ENCODE peak calls at places on chromosome 13, in nine cellular contexts. E is brain microvascular endothelial cell, K is body of pancreas, P is right lobe of liver, A is HL-60, Q is upper lobe of right lung, R is mammary epithelial cell, N is neural progenitor cell, V is colonic mucosa. F is an unnamed sample.
A peak's percentile ranks its signal among the peaks of the same experiment; 100 is the strongest.

GRCh38 chr13:21546372-21546771 is 57.6 kb downstream of the MICU2 start:
- DNase-seq in K (no peak), Q (no peak), N (no peak), P (no peak), R (no peak), E (no peak), V (no peak), A (peak; percentile 20), F (no peak)

GRCh38 chr13:99702687-99703319 is 201.5 kb downstream of the TM9SF2 start:
- DNase-seq in R (no peak), A (no peak), N (peak; percentile 29), Q (no peak), P (no peak), K (no peak), E (no peak), V (no peak), F (no peak)

GRCh38 chr13:47249296-47249695 is 352.4 kb upstream of the HTR2A start:
- DNase-seq in E (no peak), A (no peak), P (no peak), V (no peak), K (no peak), N (no peak), Q (no peak), R (no peak), F (no peak)

GRCh38 chr13:28283600-28283999 is 145.3 kb downstream of the PAN3 start:
- DNase-seq in V (no peak), N (no peak), P (no peak), E (no peak), Q (no peak), K (no peak), A (no peak), R (no peak), F (no peak)

GRCh38 chr13:73914119-73914518 is 220.1 kb downstream of the KLF12 start:
- DNase-seq in K (no peak), P (no peak), R (no peak), N (no peak), A (no peak), E (peak; percentile 67), V (no peak), Q (no peak), F (no peak)

GRCh38 chr13:80562423-80562822 is 221.5 kb upstream of the SPRY2 start:
- DNase-seq in P (no peak), A (no peak), V (no peak), E (no peak), Q (no peak), K (no peak), N (no peak), R (no peak), F (no peak)

GRCh38 chr13:112852392-112852791 is 116.6 kb upstream of the MCF2L start:
- DNase-seq in N (no peak), R (no peak), A (no peak), K (no peak), Q (no peak), V (no peak), P (no peak), E (no peak), F (no peak)

GRCh38 chr13:23440821-23441608 is 7.5 kb upstream of the SACS start:
- DNase-seq in P (no peak), E (no peak), A (no peak), K (no peak), R (no peak), N (no peak), V (no peak), Q (no peak), F (no peak)

GRCh38 chr13:19069684-19070397 is 111.8 kb downstream of the TUBA3C start:
- DNase-seq in E (no peak), K (no peak), R (no peak), N (no peak), V (no peak), P (no peak), Q (no peak), A (no peak), F (no peak)

GRCh38 chr13:75319244-75319643 is 162.7 kb downstream of the TBC1D4 start:
- DNase-seq in Q (no peak), K (no peak), P (no peak), V (no peak), E (peak; percentile 31), N (no peak), A (no peak), R (peak; percentile 41), F (no peak)

GRCh38 chr13:103471896-103472295 is 405.7 kb upstream of the SLC10A2 start:
- DNase-seq in N (peak; percentile 5), P (no peak), A (no peak), K (peak; percentile 10), E (no peak), Q (no peak), V (no peak), R (no peak), F (no peak)

GRCh38 chr13:30870049-30870884 is 35.8 kb upstream of the MEDAG start:
- DNase-seq in K (peak; percentile 35), N (peak; percentile 11), V (peak; percentile 67), R (peak; percentile 86), Q (no peak), P (no peak), E (peak; percentile 99), A (no peak), F (peak; percentile 55)

GRCh38 chr13:60627071-60627686 is 230.2 kb downstream of the TDRD3 start:
- DNase-seq in R (no peak), K (no peak), V (no peak), E (peak; percentile 15), Q (no peak), A (no peak), P (no peak), N (peak; percentile 90), F (no peak)

GRCh38 chr13:44388427-44388826 is 14.8 kb downstream of the SERP2 start:
- DNase-seq in Q (no peak), E (no peak), K (no peak), V (no peak), P (no peak), N (peak; percentile 73), A (no peak), R (no peak), F (no peak)

GRCh38 chr13:52862358-52863206 is 14.1 kb upstream of the PCDH8 start:
- DNase-seq in P (no peak), A (no peak), E (no peak), R (no peak), Q (no peak), K (no peak), N (peak; percentile 64), V (peak; percentile 40), F (peak; percentile 44)

GRCh38 chr13:64709079-64709478 is 2521.1 kb downstream of the PCDH9 start:
- DNase-seq in R (no peak), A (no peak), Q (no peak), E (no peak), P (no peak), N (peak; percentile 39), V (no peak), K (no peak), F (no peak)

GRCh38 chr13:31246918-31247317 is 47.1 kb downstream of the B3GLCT start:
- DNase-seq in V (no peak), A (no peak), E (no peak), N (no peak), R (no peak), Q (no peak), P (no peak), K (no peak), F (no peak)

GRCh38 chr13:89401209-89401810 is 1730.1 kb downstream of the SLITRK5 start:
- DNase-seq in E (peak; percentile 3), V (no peak), Q (no peak), P (no peak), K (no peak), A (no peak), N (no peak), R (peak; percentile 91), F (no peak)

GRCh38 chr13:114145256-114145655 is 12.8 kb upstream of the RASA3 start:
- DNase-seq in K (peak; percentile 9), Q (no peak), P (peak; percentile 23), R (no peak), N (peak; percentile 1), A (no peak), E (no peak), V (no peak), F (peak; percentile 6)

DNA sequence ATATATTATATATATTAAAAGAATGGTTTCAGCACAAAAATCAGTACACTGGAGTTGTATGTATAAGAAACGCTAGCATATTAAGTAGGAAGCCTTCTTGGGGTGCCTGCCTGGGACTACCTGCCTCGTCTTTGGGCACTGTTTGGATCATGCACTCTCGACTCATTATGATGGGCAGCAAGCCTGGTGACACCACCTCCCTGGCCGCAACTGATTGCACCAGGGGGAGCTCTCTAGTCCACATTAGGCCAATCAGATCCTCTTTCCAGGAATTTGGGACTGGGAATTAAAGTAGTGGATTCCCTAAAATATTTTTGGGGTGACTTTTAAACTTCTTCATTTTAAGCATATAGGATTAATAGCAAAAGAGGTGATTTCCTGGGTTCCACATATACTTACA is 56.0 kb upstream of the RGCC start:
- DNase-seq in P (no peak), R (no peak), V (no peak), N (peak; percentile 53), E (no peak), Q (no peak), K (no peak), A (no peak), F (no peak)
- TF ChIP-seq CTCF in P (no peak), R (no peak), V (no peak), N (no peak), E (peak; percentile 31), Q (no peak), K (no peak), A (no peak), F (no peak)

DNA sequence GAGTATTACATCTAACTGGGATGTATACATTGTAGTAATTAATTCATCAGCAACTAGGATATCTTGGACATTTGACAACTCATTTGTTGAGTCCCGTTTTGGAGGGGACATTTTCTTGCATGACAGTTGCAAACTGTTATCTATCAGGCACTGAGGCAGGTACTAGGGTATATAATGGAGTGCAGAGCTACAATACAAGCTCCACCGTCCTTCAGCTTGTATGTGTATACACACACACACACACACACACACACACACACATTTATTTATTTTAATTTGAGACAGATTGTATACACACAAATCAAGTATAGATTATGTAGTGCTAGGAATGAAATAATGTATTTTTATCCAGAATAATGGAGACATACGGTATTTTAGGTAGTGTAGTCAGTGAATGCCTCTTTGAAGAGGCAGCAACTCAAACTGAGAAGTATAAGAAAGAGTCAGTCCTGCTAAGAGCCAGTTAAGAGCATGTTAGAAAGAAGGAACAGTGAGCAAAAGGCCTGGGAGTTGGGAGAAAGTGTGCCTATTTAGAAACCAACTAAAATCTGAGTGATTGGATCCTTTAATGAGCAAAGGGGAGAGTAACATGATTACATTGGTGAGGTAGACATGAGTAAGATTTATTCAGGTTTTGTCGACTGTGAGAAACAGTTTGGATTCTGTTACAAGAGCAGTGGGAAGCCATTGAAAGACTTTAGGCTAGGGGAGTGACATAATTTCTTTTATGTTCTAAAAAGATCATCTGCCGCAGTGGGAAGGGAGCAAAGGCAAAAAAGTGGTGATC is 74.5 kb downstream of the NBEA start:
- DNase-seq in E (no peak), R (no peak), K (no peak), Q (no peak), V (no peak), A (no peak), N (peak; percentile 7), P (no peak), F (no peak)
- H3K27ac ChIP-seq in E (no peak overlapping the region), R (no peak overlapping the region), K (no peak overlapping the region), Q (no peak overlapping the region), V (no peak overlapping the region), A (no peak overlapping the region), N (peak overlapping the region; percentile 93), P (no peak overlapping the region), F (no peak overlapping the region)

GRCh38 chr13:71218960-71219359 is 648.0 kb downstream of the DACH1 start:
- DNase-seq in E (no peak), Q (no peak), A (no peak), N (peak; percentile 68), P (no peak), V (no peak), R (no peak), K (no peak), F (no peak)
- TF ChIP-seq CTCF in E (no peak), Q (peak; percentile 22), A (no peak), N (peak; percentile 60), P (peak; percentile 17), V (no peak), R (peak; percentile 25), K (peak; percentile 28), F (no peak)

GRCh38 chr13:110340812-110341444 is 33.8 kb downstream of the COL4A2 start:
- DNase-seq in K (peak; percentile 50), V (peak; percentile 54), R (peak; percentile 53), Q (peak; percentile 76), N (no peak), A (no peak), P (peak; percentile 63), E (peak; percentile 93), F (peak; percentile 76)
- H3K27ac ChIP-seq in K (no peak overlapping the region), V (peak overlapping the region; percentile 69), R (peak overlapping the region; percentile 51), Q (peak overlapping the region; percentile 77), N (no peak overlapping the region), A (no peak overlapping the region), P (peak overlapping the region; percentile 79), E (peak overlapping the region; percentile 99), F (peak overlapping the region; percentile 87)

F was measured in transverse colon.